ENCODE peak calls at places on chromosomes 5 and 9, in four cellular contexts. Q, B, Y and A are unnamed samples.

GRCh38 chr5:179198865-179199645 is 138.9 kb downstream of the ZNF354C start:
- DNase-seq in B (no peak), Y (no peak), Q (no peak), A (no peak)

GRCh38 chr5:42566658-42567313 is 143.5 kb downstream of the GHR start:
- DNase-seq in Q (no peak), B (no peak), Y (no peak), A (no peak)

GRCh38 chr5:129244478-129244877 is 149.9 kb downstream of the ISOC1 start:
- DNase-seq in Q (no peak), B (peak), Y (no peak), A (no peak)

GRCh38 chr5:73437126-73438047 is 11.2 kb downstream of the FOXD1 start:
- DNase-seq in Q (no peak), Y (no peak), B (peak), A (peak)

GRCh38 chr9:128550226-128550625 is 2.2 kb upstream of the SPTAN1 start:
- DNase-seq in Y (peak), Q (no peak), B (no peak), A (no peak)

GRCh38 chr5:159780246-159780645 is 136.0 kb upstream of the ADRA1B start:
- DNase-seq in Y (no peak), Q (no peak), B (peak), A (no peak)

GRCh38 chr5:142250119-142250518 is 74.7 kb downstream of the SPRY4 start:
- DNase-seq in Q (no peak), B (no peak), Y (no peak), A (no peak)

GRCh38 chr5:169367861-169368260 is 66.9 kb upstream of the SLIT3 start:
- DNase-seq in B (no peak), Q (no peak), Y (no peak), A (no peak)

GRCh38 chr9:14752271-14752670 is 29.7 kb upstream of the CER1 start:
- DNase-seq in Q (no peak), Y (no peak), B (no peak), A (no peak)

GRCh38 chr5:176402684-176403083 is 13.7 kb downstream of the CLTB start:
- DNase-seq in Y (no peak), Q (peak), B (no peak), A (no peak)

GRCh38 chr9:16653491-16654407 is 216.7 kb downstream of the BNC2 start:
- DNase-seq in B (no peak), Q (peak), Y (no peak), A (no peak)

GRCh38 chr9:22244141-22245011 is 202.2 kb upstream of the DMRTA1 start:
- DNase-seq in B (peak), Y (peak), Q (no peak), A (peak)

GRCh38 chr9:31776471-31776870 is 608.0 kb upstream of the ACO1 start:
- DNase-seq in B (no peak), Y (no peak), Q (no peak), A (no peak)

GRCh38 chr5:3428355-3428754 is 167.3 kb upstream of the IRX1 start:
- DNase-seq in B (no peak), Y (no peak), Q (no peak), A (no peak)

GRCh38 chr5:180799194-180799593 is 3.4 kb downstream of the MGAT1 start:
- DNase-seq in Y (no peak), Q (peak), B (no peak), A (no peak)

GRCh38 chr5:80406980-80407734 is 707 bp upstream of the ZFYVE16 start:
- DNase-seq in Y (no peak), B (no peak), Q (peak), A (peak)

GRCh38 chr5:95178046-95178651 is 106.7 kb downstream of the MCTP1 start:
- DNase-seq in Y (no peak), B (peak), Q (no peak), A (peak)

GRCh38 chr9:123697686-123698085 is 232.2 kb downstream of the DENND1A start:
- DNase-seq in B (no peak), Y (no peak), Q (no peak), A (no peak)

DNA sequence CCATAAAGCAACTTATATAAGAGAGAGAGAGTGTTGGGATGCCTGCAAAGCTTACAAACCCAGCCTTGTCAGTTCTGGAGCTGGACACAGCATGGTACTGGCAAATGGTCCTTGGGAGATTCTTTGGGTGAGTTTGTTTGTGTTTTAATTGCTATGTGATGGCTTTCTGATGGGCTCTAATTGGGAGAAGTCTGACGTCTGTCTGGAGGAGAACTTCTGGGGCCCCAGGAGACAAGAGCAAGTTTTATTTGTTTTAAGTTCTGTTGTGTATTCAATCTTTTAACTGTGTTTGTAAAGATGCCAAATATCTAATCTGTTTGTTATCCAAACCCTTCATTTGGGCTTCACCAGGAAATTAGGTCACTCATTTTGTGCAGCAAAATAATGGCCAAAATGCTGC is 50.3 kb upstream of the AFAP1L1 start:
- DNase-seq in Q (no peak), Y (no peak), B (peak), A (no peak)
- H3K4me3 ChIP-seq in Q (no peak), Y (no peak), B (no peak), A (no peak)

DNA sequence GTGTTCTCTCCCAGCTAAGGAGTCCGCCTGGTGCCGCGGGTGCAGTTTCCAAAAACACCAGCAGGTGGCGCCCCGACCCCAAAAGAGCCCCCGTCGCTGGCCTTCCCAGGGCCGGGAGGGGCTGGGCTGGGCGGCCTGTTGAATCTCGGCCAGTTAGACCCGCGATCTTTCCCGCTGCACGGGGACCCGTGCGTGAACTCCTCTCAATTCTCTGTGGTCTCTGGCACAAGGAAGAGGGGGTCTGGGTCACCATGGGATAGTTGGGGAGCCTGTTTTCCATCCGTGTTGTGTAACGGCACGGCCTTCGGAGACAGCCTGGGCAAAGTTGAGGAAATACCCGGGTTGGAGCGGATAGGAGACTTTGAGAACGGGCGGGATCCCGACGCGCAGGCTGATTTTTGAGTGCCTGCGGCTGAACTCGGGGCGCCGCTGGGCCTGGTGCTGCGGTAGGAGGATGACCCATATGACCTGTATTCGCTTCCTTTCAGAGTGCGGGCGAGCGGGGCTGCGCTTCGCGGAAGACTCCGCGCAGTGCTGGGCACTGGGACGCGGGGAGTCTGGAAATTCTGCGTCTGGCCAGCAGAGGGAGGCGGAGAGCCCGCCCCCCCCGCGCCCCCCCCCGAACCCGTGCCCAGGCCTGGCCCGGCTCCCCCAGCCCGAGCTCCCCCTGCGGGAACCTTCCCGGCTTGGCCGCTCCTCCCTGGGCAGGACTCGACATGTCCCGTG is 7.9 kb upstream of the PSD2 start:
- DNase-seq in Q (peak), B (peak), Y (peak), A (peak)
- H3K4me3 ChIP-seq in Q (peak), B (peak), Y (peak), A (peak)

GRCh38 chr9:135887585-135888050 is 19.7 kb downstream of the CAMSAP1 start:
- DNase-seq in Q (no peak), B (no peak), Y (peak), A (no peak)
- H3K4me3 ChIP-seq in Q (no peak), B (no peak), Y (peak), A (no peak)

DNA sequence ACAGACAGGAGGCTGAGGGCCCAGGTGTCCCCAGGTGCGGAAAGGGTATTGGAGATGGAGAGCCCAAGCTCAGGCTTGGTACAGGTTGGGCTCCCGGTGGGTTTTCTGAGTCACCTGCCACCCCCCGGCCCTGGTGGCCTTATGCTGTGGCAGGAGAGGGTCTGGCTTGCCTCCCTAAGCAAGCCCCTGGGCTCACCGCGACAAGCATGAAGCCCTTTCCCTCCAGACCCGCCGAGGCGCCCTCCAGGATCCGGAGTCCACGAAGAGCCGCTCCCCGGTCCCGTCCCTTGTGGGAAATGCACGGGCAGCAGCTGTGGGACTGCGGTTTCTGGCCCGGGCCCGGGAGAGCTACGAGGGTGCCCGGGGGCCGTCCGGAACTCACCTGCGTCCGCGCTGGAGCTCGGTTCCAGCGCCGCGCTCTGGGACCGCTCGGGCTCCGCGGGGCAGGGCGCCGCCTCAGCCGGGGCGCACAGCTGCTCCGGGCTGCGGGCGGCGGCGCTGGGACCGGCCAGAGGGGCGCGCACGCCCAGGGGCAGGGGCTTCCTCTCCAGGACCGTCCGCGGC is 767 bp downstream of the SAPCD2 start:
- DNase-seq in Q (no peak), B (no peak), Y (peak), A (no peak)
- H3K4me3 ChIP-seq in Q (no peak), B (peak), Y (no peak), A (peak)

GRCh38 chr9:91954841-91955471 is 4.9 kb upstream of the ROR2 start:
- DNase-seq in B (peak), Y (peak), Q (peak), A (peak)
- H3K4me3 ChIP-seq in B (peak), Y (no peak), Q (no peak), A (peak)

GRCh38 chr9:26947736-26948135 is 694 bp upstream of the PLAA start:
- DNase-seq in Y (peak), B (peak), Q (no peak), A (no peak)

GRCh38 chr9:26940779-26941178 is 6.3 kb downstream of the PLAA start:
- DNase-seq in B (no peak), Q (no peak), Y (peak), A (no peak)

GRCh38 chr9:26949604-26950003 is 2.6 kb upstream of the PLAA start:
- DNase-seq in B (peak), Q (no peak), Y (no peak), A (no peak)

GRCh38 chr9:26946753-26947727 is at the start of gene PLAA:
- DNase-seq in Y (peak), B (peak), Q (peak), A (peak)

DNA sequence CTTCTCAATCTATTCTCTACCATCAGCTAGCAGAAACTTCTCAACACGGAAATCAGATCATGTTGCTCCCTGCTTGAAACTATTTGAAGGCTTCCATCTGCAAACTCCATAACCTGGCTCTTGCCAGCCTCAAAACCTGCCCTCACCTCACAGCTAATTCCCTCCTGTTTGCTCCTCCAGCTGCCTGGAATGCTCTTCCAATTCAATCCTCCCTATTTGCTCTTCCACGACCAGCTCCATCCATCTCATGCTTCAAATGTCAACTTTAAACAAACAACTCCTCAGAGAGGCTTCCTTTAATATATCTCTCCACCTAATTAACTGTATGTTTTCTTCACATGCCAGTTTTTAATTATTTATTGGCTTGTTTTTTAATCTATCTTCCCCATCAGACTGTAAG is 1.5 kb downstream of the PLAA start:
- DNase-seq in Y (no peak), Q (no peak), B (no peak), A (no peak)
- H3K4me3 ChIP-seq in Y (peak), Q (no peak), B (peak), A (peak)

GRCh38 chr5:61026004-61026403 is 81.0 kb downstream of the NDUFAF2 start:
- DNase-seq in B (no peak), Y (no peak), Q (no peak), A (no peak)
- H3K4me3 ChIP-seq in B (no peak), Y (no peak), Q (no peak), A (no peak)

GRCh38 chr5:88833371-88834107 is 49.4 kb downstream of the MEF2C start:
- DNase-seq in Y (peak), Q (peak), B (peak), A (peak)
- H3K4me3 ChIP-seq in Y (no peak), Q (no peak), B (no peak), A (peak)

GRCh38 chr5:19319252-19319651 is 668.7 kb downstream of the CDH18 start:
- DNase-seq in B (no peak), Y (no peak), Q (no peak), A (no peak)

GRCh38 chr5:19314840-19315239 is 673.2 kb downstream of the CDH18 start:
- DNase-seq in Q (no peak), B (peak), Y (no peak), A (no peak)
- H3K4me3 ChIP-seq in Q (no peak), B (no peak), Y (no peak), A (no peak)